ENCODE peak calls at places on chromosome 22, in six cellular contexts. One of them, this sample, is unnamed.

GRCh38 chr22:40434745-40435144 is 64.4 kb downstream of the SGSM3 start:
- DNase-seq in HTR-8/SVneo: no peak
- DNase-seq in MM.1S: no peak
- DNase-seq in activated CD4-positive, CD25-positive, alpha-beta regulatory T cell: no peak
- DNase-seq in transverse colon: no peak
- DNase-seq in endodermal cell: no peak
- DNase-seq in this sample: no peak

GRCh38 chr22:23274146-23274526 is 93.8 kb downstream of the BCR start:
- DNase-seq in HTR-8/SVneo: no peak
- DNase-seq in endodermal cell: no peak
- DNase-seq in transverse colon: no peak
- DNase-seq in activated CD4-positive, CD25-positive, alpha-beta regulatory T cell: no peak
- DNase-seq in MM.1S: no peak
- DNase-seq in this sample: no peak

GRCh38 chr22:48717076-48717810 is 1110.4 kb downstream of the BRD1 start:
- DNase-seq in transverse colon: no peak
- DNase-seq in MM.1S: no peak
- DNase-seq in HTR-8/SVneo: no peak
- DNase-seq in activated CD4-positive, CD25-positive, alpha-beta regulatory T cell: no peak
- DNase-seq in endodermal cell: peak
- DNase-seq in this sample: no peak

GRCh38 chr22:49588739-49589138 is 238.9 kb downstream of the BRD1 start:
- DNase-seq in endodermal cell: no peak
- DNase-seq in HTR-8/SVneo: no peak
- DNase-seq in activated CD4-positive, CD25-positive, alpha-beta regulatory T cell: no peak
- DNase-seq in MM.1S: no peak
- DNase-seq in transverse colon: no peak
- DNase-seq in this sample: no peak

GRCh38 chr22:25709758-25710157 is 32.2 kb upstream of the MYO18B start:
- DNase-seq in HTR-8/SVneo: no peak
- DNase-seq in activated CD4-positive, CD25-positive, alpha-beta regulatory T cell: no peak
- DNase-seq in endodermal cell: no peak
- DNase-seq in transverse colon: no peak
- DNase-seq in MM.1S: no peak
- DNase-seq in this sample: no peak

GRCh38 chr22:19882446-19883381 is 28.0 kb upstream of the GNB1L start:
- DNase-seq in endodermal cell: peak
- DNase-seq in HTR-8/SVneo: no peak
- DNase-seq in activated CD4-positive, CD25-positive, alpha-beta regulatory T cell: no peak
- DNase-seq in MM.1S: no peak
- DNase-seq in transverse colon: no peak
- DNase-seq in this sample: no peak

GRCh38 chr22:36325163-36326031 is 62.4 kb downstream of the MYH9 start:
- DNase-seq in HTR-8/SVneo: no peak
- DNase-seq in transverse colon: peak
- DNase-seq in MM.1S: no peak
- DNase-seq in endodermal cell: no peak
- DNase-seq in activated CD4-positive, CD25-positive, alpha-beta regulatory T cell: no peak
- DNase-seq in this sample: no peak

GRCh38 chr22:43098356-43098755 is 9.2 kb upstream of the TTLL1 start:
- DNase-seq in transverse colon: no peak
- DNase-seq in endodermal cell: no peak
- DNase-seq in MM.1S: no peak
- DNase-seq in activated CD4-positive, CD25-positive, alpha-beta regulatory T cell: no peak
- DNase-seq in HTR-8/SVneo: no peak
- DNase-seq in this sample: no peak

GRCh38 chr22:49208768-49209252 is 618.9 kb downstream of the BRD1 start:
- DNase-seq in MM.1S: peak
- DNase-seq in activated CD4-positive, CD25-positive, alpha-beta regulatory T cell: no peak
- DNase-seq in endodermal cell: peak
- DNase-seq in transverse colon: no peak
- DNase-seq in HTR-8/SVneo: no peak
- DNase-seq in this sample: no peak

GRCh38 chr22:37894939-37895670 is 11.0 kb upstream of the MICALL1 start:
- DNase-seq in MM.1S: no peak
- DNase-seq in HTR-8/SVneo: no peak
- DNase-seq in activated CD4-positive, CD25-positive, alpha-beta regulatory T cell: no peak
- DNase-seq in endodermal cell: peak
- DNase-seq in transverse colon: no peak
- DNase-seq in this sample: peak

GRCh38 chr22:35493074-35493473 is 47.6 kb upstream of the RASD2 start:
- DNase-seq in endodermal cell: no peak
- DNase-seq in MM.1S: no peak
- DNase-seq in HTR-8/SVneo: no peak
- DNase-seq in transverse colon: no peak
- DNase-seq in activated CD4-positive, CD25-positive, alpha-beta regulatory T cell: no peak
- DNase-seq in this sample: no peak

GRCh38 chr22:29225422-29226090 is 19.9 kb downstream of the EMID1 start:
- DNase-seq in activated CD4-positive, CD25-positive, alpha-beta regulatory T cell: no peak
- DNase-seq in HTR-8/SVneo: no peak
- DNase-seq in endodermal cell: peak
- DNase-seq in transverse colon: peak
- DNase-seq in MM.1S: no peak
- DNase-seq in this sample: no peak

GRCh38 chr22:39182478-39183030 is 30.1 kb upstream of the CBX7 start:
- DNase-seq in endodermal cell: no peak
- DNase-seq in HTR-8/SVneo: no peak
- DNase-seq in MM.1S: no peak
- DNase-seq in activated CD4-positive, CD25-positive, alpha-beta regulatory T cell: no peak
- DNase-seq in transverse colon: no peak
- DNase-seq in this sample: no peak

GRCh38 chr22:19565921-19566598 is 41.9 kb upstream of the CLDN5 start:
- DNase-seq in activated CD4-positive, CD25-positive, alpha-beta regulatory T cell: no peak
- DNase-seq in MM.1S: no peak
- DNase-seq in transverse colon: no peak
- DNase-seq in endodermal cell: no peak
- DNase-seq in HTR-8/SVneo: no peak
- DNase-seq in this sample: no peak

GRCh38 chr22:41197808-41198585 is 7.1 kb upstream of the L3MBTL2 start:
- DNase-seq in MM.1S: peak
- DNase-seq in HTR-8/SVneo: peak
- DNase-seq in transverse colon: peak
- DNase-seq in activated CD4-positive, CD25-positive, alpha-beta regulatory T cell: no peak
- DNase-seq in endodermal cell: peak
- DNase-seq in this sample: peak

GRCh38 chr22:19291580-19292261 is at the start of gene CLTCL1:
- DNase-seq in MM.1S: peak
- DNase-seq in activated CD4-positive, CD25-positive, alpha-beta regulatory T cell: peak
- DNase-seq in HTR-8/SVneo: peak
- DNase-seq in endodermal cell: peak
- DNase-seq in transverse colon: peak
- DNase-seq in this sample: peak

GRCh38 chr22:19962909-19963806 is 21.5 kb upstream of the TXNRD2 start:
- DNase-seq in MM.1S: no peak
- DNase-seq in endodermal cell: peak
- DNase-seq in HTR-8/SVneo: peak
- DNase-seq in activated CD4-positive, CD25-positive, alpha-beta regulatory T cell: no peak
- DNase-seq in transverse colon: peak
- DNase-seq in this sample: peak

GRCh38 chr22:36544107-36544620 is 15.2 kb upstream of the EIF3D start:
- DNase-seq in activated CD4-positive, CD25-positive, alpha-beta regulatory T cell: no peak
- DNase-seq in endodermal cell: no peak
- DNase-seq in HTR-8/SVneo: no peak
- DNase-seq in MM.1S: no peak
- DNase-seq in transverse colon: no peak
- DNase-seq in this sample: no peak

GRCh38 chr22:22666307-22667091 is 22.1 kb downstream of the GGTLC2 start:
- DNase-seq in transverse colon: peak
- DNase-seq in endodermal cell: peak
- DNase-seq in HTR-8/SVneo: no peak
- DNase-seq in activated CD4-positive, CD25-positive, alpha-beta regulatory T cell: no peak
- DNase-seq in MM.1S: peak
- DNase-seq in this sample: peak

GRCh38 chr22:47818496-47818895 is 1056.0 kb downstream of the TBC1D22A start:
- DNase-seq in HTR-8/SVneo: no peak
- DNase-seq in activated CD4-positive, CD25-positive, alpha-beta regulatory T cell: no peak
- DNase-seq in transverse colon: no peak
- DNase-seq in endodermal cell: no peak
- DNase-seq in MM.1S: no peak
- DNase-seq in this sample: no peak

GRCh38 chr22:42655693-42656092 is 6.5 kb upstream of the CYB5R3 start:
- DNase-seq in activated CD4-positive, CD25-positive, alpha-beta regulatory T cell: no peak
- DNase-seq in endodermal cell: peak
- DNase-seq in MM.1S: peak
- DNase-seq in transverse colon: peak
- DNase-seq in HTR-8/SVneo: no peak
- DNase-seq in this sample: peak

GRCh38 chr22:35072939-35073338 is 7.0 kb downstream of the ISX start:
- DNase-seq in endodermal cell: no peak
- DNase-seq in activated CD4-positive, CD25-positive, alpha-beta regulatory T cell: no peak
- DNase-seq in HTR-8/SVneo: no peak
- DNase-seq in transverse colon: no peak
- DNase-seq in MM.1S: no peak
- DNase-seq in this sample: no peak

GRCh38 chr22:32177221-32177765 is 18.2 kb upstream of the C22orf42 start:
- DNase-seq in HTR-8/SVneo: no peak
- DNase-seq in transverse colon: no peak
- DNase-seq in MM.1S: no peak
- DNase-seq in endodermal cell: peak
- DNase-seq in activated CD4-positive, CD25-positive, alpha-beta regulatory T cell: no peak
- DNase-seq in this sample: peak

GRCh38 chr22:23315341-23315917 is 135.1 kb downstream of the BCR start:
- DNase-seq in transverse colon: peak
- DNase-seq in activated CD4-positive, CD25-positive, alpha-beta regulatory T cell: peak
- DNase-seq in HTR-8/SVneo: no peak
- DNase-seq in endodermal cell: peak
- DNase-seq in MM.1S: peak
- DNase-seq in this sample: peak

GRCh38 chr22:26548984-26549383 is 36.7 kb upstream of the TFIP11 start:
- DNase-seq in transverse colon: no peak
- DNase-seq in activated CD4-positive, CD25-positive, alpha-beta regulatory T cell: no peak
- DNase-seq in HTR-8/SVneo: no peak
- DNase-seq in MM.1S: no peak
- DNase-seq in endodermal cell: no peak
- DNase-seq in this sample: no peak

GRCh38 chr22:35409783-35410662 is 10.1 kb downstream of the MCM5 start:
- DNase-seq in transverse colon: peak
- DNase-seq in activated CD4-positive, CD25-positive, alpha-beta regulatory T cell: no peak
- DNase-seq in endodermal cell: no peak
- DNase-seq in MM.1S: no peak
- DNase-seq in HTR-8/SVneo: no peak
- DNase-seq in this sample: no peak

GRCh38 chr22:38422615-38423511 is 32.1 kb downstream of the KCNJ4 start:
- DNase-seq in HTR-8/SVneo: no peak
- DNase-seq in MM.1S: no peak
- DNase-seq in activated CD4-positive, CD25-positive, alpha-beta regulatory T cell: no peak
- DNase-seq in transverse colon: peak
- DNase-seq in endodermal cell: peak
- DNase-seq in this sample: peak

GRCh38 chr22:46054878-46055158 is 77.9 kb upstream of the WNT7B start:
- DNase-seq in MM.1S: no peak
- DNase-seq in activated CD4-positive, CD25-positive, alpha-beta regulatory T cell: no peak
- DNase-seq in HTR-8/SVneo: no peak
- DNase-seq in endodermal cell: no peak
- DNase-seq in transverse colon: no peak
- DNase-seq in this sample: no peak

GRCh38 chr22:30015846-30016245 is 64.4 kb upstream of the HORMAD2 start:
- DNase-seq in activated CD4-positive, CD25-positive, alpha-beta regulatory T cell: no peak
- DNase-seq in MM.1S: no peak
- DNase-seq in HTR-8/SVneo: no peak
- DNase-seq in transverse colon: no peak
- DNase-seq in endodermal cell: no peak
- DNase-seq in this sample: no peak

This sample was measured in GM23338.